ENCODE peak calls at places on chromosomes 2 and 18, in seven cellular contexts. S, Y, W, H, N, I and E are unnamed samples.
A peak's percentile ranks its signal among the peaks of the same experiment; 100 is the strongest.

GRCh38 chr18:39724652-39725051 is 2159.1 kb upstream of the CELF4 start:
- DNase-seq in S (no peak), Y (no peak), W (no peak), H (no peak), N (no peak), I (no peak), E (no peak)

GRCh38 chr2:70514612-70515055 is 39.0 kb downstream of the TGFA start:
- DNase-seq in S (peak; percentile 45), Y (no peak), W (no peak), H (no peak), N (no peak), I (no peak), E (no peak)

GRCh38 chr2:112980537-112980936 is 2.7 kb downstream of the IL36G start:
- DNase-seq in S (no peak), Y (no peak), W (no peak), H (no peak), N (no peak), I (no peak), E (no peak)

GRCh38 chr18:3321133-3321812 is 59.3 kb downstream of the MYL12B start:
- DNase-seq in S (no peak), Y (no peak), W (no peak), H (peak; percentile 51), N (no peak), I (no peak), E (peak; percentile 80)

GRCh38 chr2:26008851-26009566 is 24.9 kb upstream of the RAB10 start:
- DNase-seq in S (no peak), Y (no peak), W (no peak), H (peak; percentile 68), N (no peak), I (no peak), E (peak; percentile 26)

GRCh38 chr2:69549421-69549820 is 94.1 kb downstream of the AAK1 start:
- DNase-seq in S (no peak), Y (no peak), W (no peak), H (no peak), N (no peak), I (no peak), E (peak; percentile 23)

GRCh38 chr2:217897816-217898806 is 104.7 kb downstream of the TNS1 start:
- DNase-seq in S (no peak), Y (no peak), W (no peak), H (no peak), N (no peak), I (no peak), E (no peak)

GRCh38 chr2:160228141-160228963 is 28.3 kb upstream of the ITGB6 start:
- DNase-seq in S (no peak), Y (no peak), W (no peak), H (peak; percentile 58), N (no peak), I (no peak), E (no peak)

GRCh38 chr2:54572262-54572635 is 116.1 kb downstream of the SPTBN1 start:
- DNase-seq in S (no peak), Y (no peak), W (no peak), H (peak; percentile 79), N (no peak), I (peak; percentile 44), E (no peak)

GRCh38 chr18:56559044-56559443 is 79.3 kb downstream of the TXNL1 start:
- DNase-seq in S (no peak), Y (no peak), W (no peak), H (no peak), N (no peak), I (no peak), E (no peak)

GRCh38 chr18:23864620-23865019 is 149.9 kb upstream of the TTC39C start:
- DNase-seq in S (no peak), Y (no peak), W (no peak), H (no peak), N (no peak), I (peak; percentile 48), E (no peak)

GRCh38 chr2:134737671-134738070 is 18.9 kb upstream of the TMEM163 start:
- DNase-seq in S (no peak), Y (no peak), W (no peak), H (no peak), N (no peak), I (peak; percentile 44), E (no peak)

GRCh38 chr2:212709287-212709686 is 170.7 kb upstream of the ERBB4 start:
- DNase-seq in S (no peak), Y (no peak), W (no peak), H (no peak), N (no peak), I (no peak), E (no peak)

GRCh38 chr18:43060020-43060419 is 55.5 kb downstream of the RIT2 start:
- DNase-seq in S (no peak), Y (no peak), W (no peak), H (no peak), N (no peak), I (no peak), E (no peak)

GRCh38 chr18:32847719-32848118 is 74.9 kb upstream of the KLHL14 start:
- DNase-seq in S (no peak), Y (no peak), W (no peak), H (no peak), N (no peak), I (no peak), E (peak; percentile 2)

GRCh38 chr2:71730785-71731383 is 277.5 kb downstream of the DYSF start:
- DNase-seq in S (no peak), Y (no peak), W (no peak), H (no peak), N (no peak), I (no peak), E (no peak)